ENCODE peak calls at places on chromosome 17, in nine cellular contexts. G, P, J, S, N, D, K, O and B are unnamed samples.

GRCh38 chr17:62617894-62618472 is 9.5 kb upstream of the MRC2 start:
- DNase-seq in G (no peak), P (no peak), J (no peak), S (no peak), N (no peak), D (no peak), K (no peak), O (no peak), B (no peak)

GRCh38 chr17:74921769-74922168 is 1.3 kb downstream of the USH1G start:
- DNase-seq in G (no peak), P (no peak), J (no peak), S (no peak), N (no peak), D (no peak), K (no peak), O (no peak), B (no peak)

GRCh38 chr17:80000955-80001354 is 34.7 kb downstream of the TBC1D16 start:
- DNase-seq in G (no peak), P (no peak), J (no peak), S (no peak), N (no peak), D (no peak), K (no peak), O (no peak), B (no peak)

GRCh38 chr17:67922503-67922902 is 73.8 kb downstream of the C17orf58 start:
- DNase-seq in G (no peak), P (no peak), J (no peak), S (no peak), N (no peak), D (no peak), K (no peak), O (no peak), B (no peak)

GRCh38 chr17:62703776-62704380 is 76.4 kb downstream of the MRC2 start:
- DNase-seq in G (peak), P (peak), J (peak), S (peak), N (no peak), D (peak), K (peak), O (peak), B (no peak)

GRCh38 chr17:44655983-44656700 is at the start of gene MEIOC:
- DNase-seq in G (no peak), P (no peak), J (no peak), S (no peak), N (no peak), D (peak), K (peak), O (no peak), B (no peak)

GRCh38 chr17:82006468-82007227 is 16.0 kb downstream of the CENPX start:
- DNase-seq in G (no peak), P (no peak), J (no peak), S (no peak), N (no peak), D (no peak), K (no peak), O (no peak), B (no peak)

GRCh38 chr17:28144019-28144418 is 101.5 kb downstream of the NLK start:
- DNase-seq in G (no peak), P (no peak), J (no peak), S (no peak), N (no peak), D (no peak), K (no peak), O (no peak), B (no peak)

GRCh38 chr17:39706921-39707337 is 7.1 kb downstream of the ERBB2 start:
- DNase-seq in G (no peak), P (no peak), J (peak), S (no peak), N (no peak), D (no peak), K (no peak), O (no peak), B (no peak)

GRCh38 chr17:43732961-43733360 is 25.6 kb downstream of the SOST start:
- DNase-seq in G (peak), P (no peak), J (no peak), S (no peak), N (peak), D (no peak), K (no peak), O (no peak), B (peak)

GRCh38 chr17:19336938-19337711 is 25.4 kb downstream of the B9D1 start:
- DNase-seq in G (no peak), P (peak), J (no peak), S (no peak), N (no peak), D (no peak), K (no peak), O (no peak), B (no peak)

GRCh38 chr17:75783803-75784472 is 668 bp upstream of the UNK start:
- DNase-seq in G (no peak), P (no peak), J (no peak), S (peak), N (no peak), D (peak), K (no peak), O (peak), B (no peak)

GRCh38 chr17:13415877-13416416 is 185.8 kb downstream of the HS3ST3A1 start:
- DNase-seq in G (no peak), P (no peak), J (no peak), S (peak), N (no peak), D (no peak), K (no peak), O (no peak), B (no peak)

GRCh38 chr17:41163828-41164227 is 3.3 kb upstream of the KRTAP4-4 start:
- DNase-seq in G (no peak), P (no peak), J (no peak), S (no peak), N (no peak), D (no peak), K (no peak), O (no peak), B (no peak)

GRCh38 chr17:41026668-41027471 is at the start of gene KRTAP1-5:
- DNase-seq in G (peak), P (no peak), J (no peak), S (no peak), N (peak), D (no peak), K (no peak), O (no peak), B (peak)

GRCh38 chr17:68378202-68379149 is 78.8 kb downstream of the WIPI1 start:
- DNase-seq in G (peak), P (peak), J (no peak), S (peak), N (peak), D (peak), K (no peak), O (peak), B (peak)

GRCh38 chr17:2701996-2702741 is 9.4 kb downstream of the CLUH start:
- DNase-seq in G (no peak), P (no peak), J (no peak), S (peak), N (no peak), D (no peak), K (no peak), O (no peak), B (no peak)

GRCh38 chr17:4566785-4567184 is 6.4 kb upstream of the GGT6 start:
- DNase-seq in G (no peak), P (peak), J (peak), S (peak), N (no peak), D (peak), K (no peak), O (no peak), B (no peak)

GRCh38 chr17:1473841-1474240 is 17.8 kb upstream of the CRK start:
- DNase-seq in G (no peak), P (no peak), J (no peak), S (no peak), N (no peak), D (no peak), K (no peak), O (no peak), B (no peak)

GRCh38 chr17:50708050-50709000 is 611 bp upstream of the ANKRD40 start:
- DNase-seq in G (no peak), P (peak), J (no peak), S (no peak), N (no peak), D (peak), K (no peak), O (no peak), B (no peak)